ENCODE peak calls at places on chromosomes 13 and 19, in nine cellular contexts. One of them, this sample, is unnamed. For H3K36me3, the result is how much of the 10 kb centered on the place peaks cover.

GRCh38 chr19:35704218-35704617 is at the start of gene ZBTB32:
- DNase-seq in keratinocyte: no peak
- DNase-seq in left lung: no peak
- DNase-seq in pancreas: peak
- DNase-seq in heart left ventricle: peak
- DNase-seq in CD4-positive, CD25-positive, alpha-beta regulatory T cell: no peak
- DNase-seq in heart right ventricle: no peak
- DNase-seq in brain microvascular endothelial cell: peak
- DNase-seq in tibial artery: no peak
- DNase-seq in this sample: no peak

GRCh38 chr13:66714795-66715194 is 515.3 kb downstream of the PCDH9 start:
- DNase-seq in keratinocyte: no peak
- DNase-seq in left lung: no peak
- DNase-seq in pancreas: no peak
- DNase-seq in heart left ventricle: no peak
- DNase-seq in CD4-positive, CD25-positive, alpha-beta regulatory T cell: no peak
- DNase-seq in heart right ventricle: no peak
- DNase-seq in brain microvascular endothelial cell: no peak
- DNase-seq in tibial artery: no peak
- DNase-seq in this sample: no peak

GRCh38 chr13:110030394-110030928 is 244.1 kb upstream of the IRS2 start:
- DNase-seq in keratinocyte: no peak
- DNase-seq in left lung: no peak
- DNase-seq in pancreas: no peak
- DNase-seq in heart left ventricle: no peak
- DNase-seq in CD4-positive, CD25-positive, alpha-beta regulatory T cell: no peak
- DNase-seq in heart right ventricle: no peak
- DNase-seq in brain microvascular endothelial cell: no peak
- DNase-seq in tibial artery: no peak
- DNase-seq in this sample: no peak

GRCh38 chr13:40336228-40337221 is 329.9 kb downstream of the FOXO1 start:
- DNase-seq in keratinocyte: no peak
- DNase-seq in left lung: no peak
- DNase-seq in pancreas: peak
- DNase-seq in heart left ventricle: no peak
- DNase-seq in CD4-positive, CD25-positive, alpha-beta regulatory T cell: no peak
- DNase-seq in heart right ventricle: no peak
- DNase-seq in brain microvascular endothelial cell: no peak
- DNase-seq in tibial artery: no peak
- DNase-seq in this sample: no peak

GRCh38 chr13:23654111-23655110 is 84.2 kb downstream of the TNFRSF19 start:
- DNase-seq in keratinocyte: peak
- DNase-seq in left lung: no peak
- DNase-seq in pancreas: no peak
- DNase-seq in heart left ventricle: no peak
- DNase-seq in CD4-positive, CD25-positive, alpha-beta regulatory T cell: no peak
- DNase-seq in heart right ventricle: peak
- DNase-seq in brain microvascular endothelial cell: peak
- DNase-seq in tibial artery: no peak
- DNase-seq in this sample: no peak

GRCh38 chr19:58520257-58520599 is 618 bp upstream of the ZBTB45 start:
- DNase-seq in keratinocyte: no peak
- DNase-seq in left lung: no peak
- DNase-seq in pancreas: no peak
- DNase-seq in heart left ventricle: no peak
- DNase-seq in CD4-positive, CD25-positive, alpha-beta regulatory T cell: no peak
- DNase-seq in heart right ventricle: no peak
- DNase-seq in brain microvascular endothelial cell: no peak
- DNase-seq in tibial artery: no peak
- DNase-seq in this sample: no peak

GRCh38 chr19:14440049-14440448 is 6.9 kb downstream of the PKN1 start:
- DNase-seq in keratinocyte: no peak
- DNase-seq in left lung: peak
- DNase-seq in pancreas: no peak
- DNase-seq in heart left ventricle: peak
- DNase-seq in CD4-positive, CD25-positive, alpha-beta regulatory T cell: peak
- DNase-seq in heart right ventricle: peak
- DNase-seq in brain microvascular endothelial cell: no peak
- DNase-seq in tibial artery: peak
- DNase-seq in this sample: peak

GRCh38 chr13:44879452-44880058 is 109.7 kb downstream of the NUFIP1 start:
- DNase-seq in keratinocyte: peak
- DNase-seq in left lung: no peak
- DNase-seq in pancreas: no peak
- DNase-seq in heart left ventricle: no peak
- DNase-seq in CD4-positive, CD25-positive, alpha-beta regulatory T cell: no peak
- DNase-seq in heart right ventricle: no peak
- DNase-seq in brain microvascular endothelial cell: peak
- DNase-seq in tibial artery: no peak
- DNase-seq in this sample: no peak

GRCh38 chr19:27972291-27973040 is 1240.5 kb downstream of the UQCRFS1 start:
- DNase-seq in keratinocyte: no peak
- DNase-seq in left lung: no peak
- DNase-seq in pancreas: no peak
- DNase-seq in heart left ventricle: no peak
- DNase-seq in CD4-positive, CD25-positive, alpha-beta regulatory T cell: no peak
- DNase-seq in heart right ventricle: no peak
- DNase-seq in brain microvascular endothelial cell: peak
- DNase-seq in tibial artery: no peak
- DNase-seq in this sample: no peak

GRCh38 chr19:37059142-37059541 is 19.1 kb upstream of the ZNF420 start:
- DNase-seq in keratinocyte: no peak
- DNase-seq in left lung: no peak
- DNase-seq in pancreas: no peak
- DNase-seq in heart left ventricle: peak
- DNase-seq in CD4-positive, CD25-positive, alpha-beta regulatory T cell: no peak
- DNase-seq in heart right ventricle: no peak
- DNase-seq in brain microvascular endothelial cell: no peak
- DNase-seq in tibial artery: no peak
- DNase-seq in this sample: no peak

GRCh38 chr13:108070491-108070890 is 144.8 kb downstream of the LIG4 start:
- DNase-seq in keratinocyte: no peak
- DNase-seq in left lung: no peak
- DNase-seq in pancreas: no peak
- DNase-seq in heart left ventricle: no peak
- DNase-seq in CD4-positive, CD25-positive, alpha-beta regulatory T cell: no peak
- DNase-seq in heart right ventricle: no peak
- DNase-seq in brain microvascular endothelial cell: no peak
- DNase-seq in tibial artery: no peak
- DNase-seq in this sample: no peak

GRCh38 chr19:3413796-3414327 is 47.5 kb downstream of the NFIC start:
- DNase-seq in keratinocyte: no peak
- DNase-seq in left lung: no peak
- DNase-seq in pancreas: no peak
- DNase-seq in heart left ventricle: no peak
- DNase-seq in CD4-positive, CD25-positive, alpha-beta regulatory T cell: no peak
- DNase-seq in heart right ventricle: no peak
- DNase-seq in brain microvascular endothelial cell: no peak
- DNase-seq in tibial artery: no peak
- DNase-seq in this sample: no peak

GRCh38 chr13:97337985-97338384 is 96.0 kb upstream of the RAP2A start:
- DNase-seq in keratinocyte: no peak
- DNase-seq in left lung: no peak
- DNase-seq in pancreas: no peak
- DNase-seq in heart left ventricle: no peak
- DNase-seq in CD4-positive, CD25-positive, alpha-beta regulatory T cell: no peak
- DNase-seq in heart right ventricle: no peak
- DNase-seq in brain microvascular endothelial cell: no peak
- DNase-seq in tibial artery: no peak
- DNase-seq in this sample: no peak

GRCh38 chr19:48608798-48609263 is 2.3 kb downstream of the SPACA4 start:
- DNase-seq in keratinocyte: no peak
- DNase-seq in left lung: no peak
- DNase-seq in pancreas: no peak
- DNase-seq in heart left ventricle: no peak
- DNase-seq in CD4-positive, CD25-positive, alpha-beta regulatory T cell: peak
- DNase-seq in heart right ventricle: no peak
- DNase-seq in brain microvascular endothelial cell: peak
- DNase-seq in tibial artery: peak
- DNase-seq in this sample: peak

GRCh38 chr13:106348032-106348431 is 187.4 kb downstream of the EFNB2 start:
- DNase-seq in keratinocyte: peak
- DNase-seq in left lung: no peak
- DNase-seq in pancreas: no peak
- DNase-seq in heart left ventricle: no peak
- DNase-seq in CD4-positive, CD25-positive, alpha-beta regulatory T cell: no peak
- DNase-seq in heart right ventricle: no peak
- DNase-seq in brain microvascular endothelial cell: peak
- DNase-seq in tibial artery: no peak
- DNase-seq in this sample: no peak

GRCh38 chr13:69565334-69565733 is 542.3 kb upstream of the ATXN8OS start:
- DNase-seq in keratinocyte: no peak
- DNase-seq in left lung: no peak
- DNase-seq in pancreas: no peak
- DNase-seq in heart left ventricle: no peak
- DNase-seq in CD4-positive, CD25-positive, alpha-beta regulatory T cell: no peak
- DNase-seq in heart right ventricle: no peak
- DNase-seq in brain microvascular endothelial cell: peak
- DNase-seq in tibial artery: no peak
- DNase-seq in this sample: no peak

GRCh38 chr19:56088454-56089215 is 32.5 kb downstream of the ZNF787 start:
- DNase-seq in keratinocyte: no peak
- DNase-seq in left lung: no peak
- DNase-seq in pancreas: no peak
- DNase-seq in heart left ventricle: no peak
- DNase-seq in CD4-positive, CD25-positive, alpha-beta regulatory T cell: no peak
- DNase-seq in heart right ventricle: no peak
- DNase-seq in brain microvascular endothelial cell: no peak
- DNase-seq in tibial artery: no peak
- DNase-seq in this sample: no peak

GRCh38 chr19:18388328-18389094 is 2.6 kb downstream of the GDF15 start:
- DNase-seq in keratinocyte: no peak
- DNase-seq in left lung: peak
- DNase-seq in pancreas: peak
- DNase-seq in heart left ventricle: peak
- DNase-seq in CD4-positive, CD25-positive, alpha-beta regulatory T cell: peak
- DNase-seq in heart right ventricle: peak
- DNase-seq in brain microvascular endothelial cell: no peak
- DNase-seq in tibial artery: peak
- DNase-seq in this sample: peak

GRCh38 chr13:26838821-26839220 is 78.2 kb upstream of the GPR12 start:
- DNase-seq in keratinocyte: no peak
- DNase-seq in left lung: no peak
- DNase-seq in pancreas: no peak
- DNase-seq in heart left ventricle: no peak
- DNase-seq in CD4-positive, CD25-positive, alpha-beta regulatory T cell: no peak
- DNase-seq in heart right ventricle: no peak
- DNase-seq in brain microvascular endothelial cell: no peak
- DNase-seq in tibial artery: no peak
- DNase-seq in this sample: no peak

GRCh38 chr19:18167975-18168645 is 5.5 kb upstream of the IFI30 start:
- DNase-seq in keratinocyte: no peak
- DNase-seq in left lung: peak
- DNase-seq in pancreas: no peak
- DNase-seq in heart left ventricle: no peak
- DNase-seq in CD4-positive, CD25-positive, alpha-beta regulatory T cell: peak
- DNase-seq in heart right ventricle: no peak
- DNase-seq in brain microvascular endothelial cell: peak
- DNase-seq in tibial artery: no peak
- DNase-seq in this sample: peak

DNA sequence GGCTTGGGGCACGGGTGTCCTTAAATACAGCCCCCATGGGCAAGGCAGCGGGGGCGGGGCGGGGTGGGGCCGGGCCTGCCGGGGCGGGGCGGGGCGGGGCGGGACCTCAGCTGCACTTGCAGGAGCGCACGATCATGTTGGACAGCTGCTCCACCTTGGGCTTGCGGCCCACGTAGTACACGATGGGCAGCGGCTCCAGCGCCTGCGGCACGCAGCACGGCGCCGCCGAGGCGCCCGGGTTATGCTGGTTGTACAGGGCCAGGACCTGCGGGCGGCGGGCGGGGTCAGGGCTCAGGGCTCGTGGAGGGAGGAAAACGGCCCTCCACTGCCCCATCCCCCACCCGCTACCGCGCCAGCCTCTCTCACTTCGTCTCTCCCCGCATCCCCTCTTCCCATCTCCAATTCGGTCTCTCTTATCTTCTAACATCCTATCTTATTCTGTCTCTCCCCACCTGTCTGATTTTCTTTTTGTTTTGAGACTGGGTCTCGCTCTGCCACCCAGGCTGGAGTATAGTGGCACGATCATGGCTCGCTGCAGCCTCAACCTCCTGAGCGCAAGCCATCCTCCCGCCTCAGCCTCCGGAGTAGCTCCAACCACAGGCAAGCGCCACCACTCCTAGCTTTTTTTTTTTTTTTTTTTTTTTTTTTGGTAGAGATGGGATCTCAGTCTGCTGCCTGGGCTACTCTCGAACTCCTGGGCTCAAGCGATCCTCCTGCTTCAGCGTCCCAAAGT is 21.1 kb downstream of the CCDC97 start:
- DNase-seq in keratinocyte: no peak
- DNase-seq in left lung: no peak
- DNase-seq in pancreas: no peak
- DNase-seq in heart left ventricle: no peak
- DNase-seq in CD4-positive, CD25-positive, alpha-beta regulatory T cell: no peak
- DNase-seq in heart right ventricle: no peak
- DNase-seq in brain microvascular endothelial cell: no peak
- DNase-seq in tibial artery: no peak
- DNase-seq in this sample: no peak
- H3K27ac ChIP-seq in keratinocyte: no peak
- H3K27ac ChIP-seq in left lung: peak
- H3K27ac ChIP-seq in pancreas: no peak
- H3K27ac ChIP-seq in heart left ventricle: no peak
- H3K27ac ChIP-seq in CD4-positive, CD25-positive, alpha-beta regulatory T cell: no peak
- H3K27ac ChIP-seq in heart right ventricle: no peak
- H3K27ac ChIP-seq in brain microvascular endothelial cell: no peak
- H3K27ac ChIP-seq in tibial artery: no peak
- H3K27ac ChIP-seq in this sample: no peak

GRCh38 chr13:25171170-25171516 is 945 bp downstream of the AMER2 start:
- DNase-seq in keratinocyte: no peak
- DNase-seq in left lung: no peak
- DNase-seq in pancreas: no peak
- DNase-seq in heart left ventricle: no peak
- DNase-seq in CD4-positive, CD25-positive, alpha-beta regulatory T cell: no peak
- DNase-seq in heart right ventricle: no peak
- DNase-seq in brain microvascular endothelial cell: no peak
- DNase-seq in tibial artery: no peak
- DNase-seq in this sample: no peak
- H3K36me3 ChIP-seq in keratinocyte: under half
- H3K36me3 ChIP-seq in left lung: under half
- H3K36me3 ChIP-seq in pancreas: under half
- H3K36me3 ChIP-seq in heart left ventricle: under half
- H3K36me3 ChIP-seq in CD4-positive, CD25-positive, alpha-beta regulatory T cell: under half
- H3K36me3 ChIP-seq in heart right ventricle: under half
- H3K36me3 ChIP-seq in brain microvascular endothelial cell: under half
- H3K36me3 ChIP-seq in tibial artery: under half
- H3K36me3 ChIP-seq in this sample: under half

GRCh38 chr13:27982361-27982760 is 6.1 kb downstream of the URAD start:
- DNase-seq in keratinocyte: no peak
- DNase-seq in left lung: no peak
- DNase-seq in pancreas: no peak
- DNase-seq in heart left ventricle: no peak
- DNase-seq in CD4-positive, CD25-positive, alpha-beta regulatory T cell: no peak
- DNase-seq in heart right ventricle: no peak
- DNase-seq in brain microvascular endothelial cell: no peak
- DNase-seq in tibial artery: no peak
- DNase-seq in this sample: no peak
- H3K27ac ChIP-seq in keratinocyte: no peak
- H3K27ac ChIP-seq in left lung: no peak
- H3K27ac ChIP-seq in pancreas: no peak
- H3K27ac ChIP-seq in heart left ventricle: no peak
- H3K27ac ChIP-seq in CD4-positive, CD25-positive, alpha-beta regulatory T cell: no peak
- H3K27ac ChIP-seq in heart right ventricle: no peak
- H3K27ac ChIP-seq in brain microvascular endothelial cell: no peak
- H3K27ac ChIP-seq in tibial artery: no peak
- H3K27ac ChIP-seq in this sample: no peak

GRCh38 chr19:49988433-49988832 is 27.5 kb upstream of the SIGLEC11 start:
- DNase-seq in keratinocyte: no peak
- DNase-seq in left lung: no peak
- DNase-seq in pancreas: no peak
- DNase-seq in heart left ventricle: no peak
- DNase-seq in CD4-positive, CD25-positive, alpha-beta regulatory T cell: no peak
- DNase-seq in heart right ventricle: no peak
- DNase-seq in brain microvascular endothelial cell: peak
- DNase-seq in tibial artery: no peak
- DNase-seq in this sample: no peak
- H3K36me3 ChIP-seq in keratinocyte: under half
- H3K36me3 ChIP-seq in left lung: half or more
- H3K36me3 ChIP-seq in pancreas: under half
- H3K36me3 ChIP-seq in heart left ventricle: under half
- H3K36me3 ChIP-seq in CD4-positive, CD25-positive, alpha-beta regulatory T cell: half or more
- H3K36me3 ChIP-seq in heart right ventricle: half or more
- H3K36me3 ChIP-seq in brain microvascular endothelial cell: under half
- H3K36me3 ChIP-seq in tibial artery: half or more
- H3K36me3 ChIP-seq in this sample: under half